ENCODE peak calls at places on chromosome 3, in nine cellular contexts. G is MCF 10A; H is cardiac muscle cell; Z is activated T-cell treated with anti-CD3 and anti-CD28 coated beads for 1 hour; R is GM04504; Y is EL; A is HEK293T; B is stimulated activated naive B cell treated with anti-CD40 and anti-IgM and Interleukin-4, amounts not matched to agents 10 μg/mL and 1 μg/mL and 100 μg/mL, for 72 hours; Q is HuH-7.5. J is an unnamed sample.

GRCh38 chr3:149363053-149363452 is 14.4 kb downstream of the TM4SF1 start:
- DNase-seq in G (no peak), H (no peak), Z (no peak), R (peak), Y (peak), A (no peak), B (no peak), Q (no peak), J (no peak)

GRCh38 chr3:45664558-45664957 is 24.6 kb upstream of the SACM1L start:
- DNase-seq in G (no peak), H (no peak), Z (peak), R (no peak), Y (no peak), A (no peak), B (peak), Q (no peak), J (no peak)

GRCh38 chr3:156246939-156247725 is 126.8 kb downstream of the KCNAB1 start:
- DNase-seq in G (peak), H (no peak), Z (no peak), R (peak), Y (no peak), A (no peak), B (no peak), Q (no peak), J (no peak)

GRCh38 chr3:111326144-111326995 is 215.6 kb upstream of the CD96 start:
- DNase-seq in G (no peak), H (no peak), Z (no peak), R (peak), Y (peak), A (no peak), B (no peak), Q (no peak), J (no peak)

GRCh38 chr3:98776114-98776513 is 13.0 kb downstream of the ST3GAL6 start:
- DNase-seq in G (no peak), H (no peak), Z (no peak), R (no peak), Y (no peak), A (no peak), B (no peak), Q (no peak), J (no peak)

GRCh38 chr3:83890763-83891135 is 1068.0 kb upstream of the CADM2 start:
- DNase-seq in G (peak), H (no peak), Z (no peak), R (no peak), Y (no peak), A (no peak), B (no peak), Q (no peak), J (no peak)

GRCh38 chr3:162376761-162377160 is 880.2 kb downstream of the OTOL1 start:
- DNase-seq in G (peak), H (no peak), Z (no peak), R (no peak), Y (peak), A (no peak), B (no peak), Q (no peak), J (no peak)

GRCh38 chr3:187750041-187750512 is 4.8 kb upstream of the BCL6 start:
- DNase-seq in G (no peak), H (peak), Z (no peak), R (no peak), Y (no peak), A (no peak), B (no peak), Q (no peak), J (no peak)

GRCh38 chr3:153209596-153209995 is 47.6 kb downstream of the RAP2B start:
- DNase-seq in G (peak), H (no peak), Z (no peak), R (no peak), Y (peak), A (no peak), B (no peak), Q (no peak), J (no peak)

GRCh38 chr3:66138336-66139234 is 82.2 kb upstream of the SLC25A26 start:
- DNase-seq in G (peak), H (peak), Z (no peak), R (no peak), Y (peak), A (peak), B (peak), Q (peak), J (peak)

GRCh38 chr3:101725192-101725889 is 927 bp downstream of the CEP97 start:
- DNase-seq in G (peak), H (peak), Z (peak), R (no peak), Y (peak), A (peak), B (no peak), Q (no peak), J (no peak)

GRCh38 chr3:188179006-188179966 is 25.3 kb downstream of the LPP start:
- DNase-seq in G (no peak), H (peak), Z (no peak), R (peak), Y (no peak), A (no peak), B (no peak), Q (no peak), J (peak)

GRCh38 chr3:84165278-84165677 is 793.5 kb upstream of the CADM2 start:
- DNase-seq in G (peak), H (no peak), Z (no peak), R (no peak), Y (no peak), A (no peak), B (no peak), Q (no peak), J (no peak)

GRCh38 chr3:99430348-99431134 is 207.9 kb upstream of the COL8A1 start:
- DNase-seq in G (no peak), H (peak), Z (no peak), R (no peak), Y (no peak), A (no peak), B (no peak), Q (no peak), J (no peak)

GRCh38 chr3:185342458-185343169 is 20.3 kb upstream of the MAP3K13 start:
- DNase-seq in G (no peak), H (no peak), Z (no peak), R (no peak), Y (no peak), A (no peak), B (no peak), Q (no peak), J (no peak)

GRCh38 chr3:117726776-117727175 is 1017.2 kb downstream of the TUSC7 start:
- DNase-seq in G (no peak), H (no peak), Z (no peak), R (no peak), Y (no peak), A (no peak), B (no peak), Q (no peak), J (no peak)

GRCh38 chr3:124202754-124203153 is 210.8 kb upstream of the ROPN1 start:
- DNase-seq in G (no peak), H (peak), Z (no peak), R (no peak), Y (no peak), A (no peak), B (no peak), Q (no peak), J (no peak)

GRCh38 chr3:168183774-168184173 is 88.0 kb upstream of the GOLIM4 start:
- DNase-seq in G (no peak), H (no peak), Z (no peak), R (no peak), Y (no peak), A (no peak), B (no peak), Q (no peak), J (no peak)

GRCh38 chr3:67030785-67031740 is 33.0 kb downstream of the KBTBD8 start:
- DNase-seq in G (no peak), H (no peak), Z (no peak), R (no peak), Y (no peak), A (no peak), B (no peak), Q (no peak), J (no peak)

GRCh38 chr3:168213920-168214319 is 118.2 kb upstream of the GOLIM4 start:
- DNase-seq in G (no peak), H (no peak), Z (no peak), R (no peak), Y (peak), A (no peak), B (no peak), Q (no peak), J (no peak)

GRCh38 chr3:72144773-72145505 is 360.0 kb upstream of the PROK2 start:
- DNase-seq in G (no peak), H (peak), Z (no peak), R (no peak), Y (no peak), A (no peak), B (peak), Q (peak), J (no peak)